ENCODE peak calls at places on chromosomes 6 and 20, in five cellular contexts. V, S, P, T and X are unnamed samples.

GRCh38 chr20:41365785-41366545 is 653 bp downstream of the EMILIN3 start:
- DNase-seq in P (no peak), T (no peak), S (no peak), V (no peak), X (no peak)

GRCh38 chr6:140283197-140283596 is 908.7 kb upstream of the CITED2 start:
- DNase-seq in T (no peak), V (no peak), S (no peak), P (no peak), X (no peak)

GRCh38 chr20:53900380-53900999 is 169.9 kb downstream of the BCAS1 start:
- DNase-seq in V (peak; percentile 88), T (no peak), S (peak; percentile 85), P (peak; percentile 70), X (no peak)

GRCh38 chr6:169189227-169189626 is 64.4 kb downstream of the THBS2 start:
- DNase-seq in T (no peak), V (no peak), P (no peak), S (no peak), X (no peak)

GRCh38 chr6:35017461-35018183 is 123.5 kb downstream of the TCP11 start:
- DNase-seq in S (peak; percentile 26), P (no peak), T (no peak), V (peak; percentile 29), X (no peak)

GRCh38 chr20:4545526-4545925 is 176.2 kb upstream of the PRND start:
- DNase-seq in T (no peak), V (peak; percentile 36), S (peak; percentile 97), P (no peak), X (no peak)

GRCh38 chr6:12132351-12133222 is 120.5 kb downstream of the HIVEP1 start:
- DNase-seq in P (no peak), S (peak; percentile 6), T (no peak), V (peak; percentile 21), X (no peak)

GRCh38 chr6:8219352-8219943 is 117.1 kb upstream of the EEF1E1 start:
- DNase-seq in P (no peak), T (peak; percentile 47), V (peak; percentile 76), S (peak; percentile 57), X (peak; percentile 6)

GRCh38 chr20:40848530-40848929 is 159.5 kb upstream of the MAFB start:
- DNase-seq in S (no peak), V (no peak), P (no peak), T (no peak), X (no peak)

GRCh38 chr6:111555041-111555440 is 50.6 kb downstream of the TRAF3IP2 start:
- DNase-seq in S (peak; percentile 99), T (no peak), V (peak; percentile 76), P (no peak), X (no peak)

GRCh38 chr6:73739097-73739496 is 43.1 kb downstream of the CD109 start:
- DNase-seq in P (peak; percentile 40), S (peak; percentile 74), T (peak; percentile 6), V (peak; percentile 87), X (peak; percentile 22)

GRCh38 chr6:91710356-91710755 is 1123.5 kb upstream of the MAP3K7 start:
- DNase-seq in S (no peak), T (no peak), P (no peak), V (no peak), X (no peak)

DNA sequence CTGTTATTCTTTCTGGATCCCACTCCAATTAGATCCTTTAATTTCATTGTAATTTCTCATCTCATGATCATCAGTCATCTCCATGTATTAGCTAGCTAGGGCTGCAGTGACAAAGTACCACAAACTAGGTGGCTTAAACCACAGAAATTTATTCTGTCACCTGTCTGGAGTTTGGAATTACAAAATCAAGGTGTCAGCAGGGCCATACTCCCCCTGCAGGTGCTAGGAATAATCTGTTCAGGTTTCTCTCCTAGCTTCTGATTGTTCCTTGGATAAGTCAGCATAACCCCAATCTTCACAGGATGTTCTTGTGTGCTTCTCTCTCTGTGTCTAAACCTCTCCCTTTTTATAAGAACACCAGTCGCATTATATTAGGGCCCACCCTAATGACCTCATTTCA is 40.4 kb downstream of the BEND6 start:
- DNase-seq in T (no peak), S (no peak), V (no peak), P (no peak), X (no peak)
- TF ChIP-seq CTCF in T (no peak), S (no peak), V (no peak), P (peak; percentile 53), X (peak; percentile 32)

GRCh38 chr6:87589693-87590416 is at the start of the genes ORC3 and RARS2:
- DNase-seq in V (peak; percentile 95), P (peak; percentile 85), S (peak; percentile 93), T (peak; percentile 97), X (peak; percentile 60)
- TF ChIP-seq CTCF in V (no peak), P (no peak), S (no peak), T (no peak), X (no peak)

GRCh38 chr6:26019261-26019845 is 56.8 kb downstream of the TRIM38 start:
- DNase-seq in S (no peak), T (no peak), P (no peak), V (no peak), X (no peak)

GRCh38 chr6:26020291-26020982 is 57.8 kb downstream of the TRIM38 start:
- DNase-seq in V (peak; percentile 96), T (peak; percentile 56), P (peak; percentile 84), S (peak; percentile 90), X (peak; percentile 74)

GRCh38 chr6:26016326-26017275 is 54.0 kb downstream of the TRIM38 start:
- DNase-seq in T (no peak), V (peak; percentile 25), P (no peak), S (no peak), X (no peak)

GRCh38 chr6:26020983-26021349 is 58.4 kb downstream of the TRIM38 start:
- DNase-seq in T (peak; percentile 61), P (peak; percentile 52), V (peak; percentile 79), S (peak; percentile 55), X (peak; percentile 23)

GRCh38 chr6:26017567-26017966 is 55.0 kb downstream of the TRIM38 start:
- DNase-seq in P (peak; percentile 56), V (peak; percentile 94), T (peak; percentile 63), S (peak; percentile 73), X (no peak)
- TF ChIP-seq CTCF in P (no peak), V (peak; percentile 63), T (no peak), S (peak; percentile 29), X (no peak)

DNA sequence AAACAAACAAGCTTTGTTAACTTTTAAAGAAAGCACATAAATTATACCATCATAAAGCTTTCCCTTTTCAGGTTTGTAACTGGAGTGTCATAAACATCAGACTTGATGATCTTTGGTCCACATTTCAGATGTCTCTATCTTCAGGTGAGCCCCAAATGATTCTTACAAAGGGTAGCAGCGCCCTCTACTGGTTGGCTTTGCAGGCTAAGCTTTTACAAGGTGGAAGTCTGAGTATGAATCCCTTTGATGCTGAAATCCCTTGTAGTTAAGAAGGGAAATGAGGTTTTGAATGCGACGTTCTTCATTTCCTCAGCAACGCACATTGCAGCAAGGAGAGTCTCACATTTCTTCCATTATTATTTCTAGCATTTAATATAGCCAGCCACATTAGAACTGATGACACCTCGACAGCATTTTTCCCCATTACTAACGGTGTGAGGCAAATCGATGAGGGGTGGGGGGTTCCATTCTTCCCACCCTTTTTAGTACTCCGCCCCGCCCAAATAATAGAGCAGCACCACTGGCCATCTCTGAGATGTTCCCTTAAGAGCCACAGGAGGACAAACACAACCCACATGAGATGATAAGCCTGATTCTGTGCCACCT is 126.3 kb upstream of the NT5E start:
- DNase-seq in T (peak; percentile 85), P (peak; percentile 46), S (peak; percentile 77), V (peak; percentile 87), X (peak; percentile 49)
- TF ChIP-seq CTCF in T (peak; percentile 83), P (peak; percentile 86), S (peak; percentile 97), V (peak; percentile 88), X (peak; percentile 67)

GRCh38 chr6:158565482-158566040 is 5.7 kb downstream of the TMEM181 start:
- DNase-seq in S (no peak), P (no peak), V (no peak), T (no peak), X (no peak)
- TF ChIP-seq CTCF in S (no peak), P (no peak), V (peak; percentile 6), T (no peak), X (no peak)

GRCh38 chr6:43885399-43886066 is 115.5 kb downstream of the VEGFA start:
- DNase-seq in T (no peak), P (no peak), S (no peak), V (no peak), X (no peak)
- TF ChIP-seq CTCF in T (no peak), P (no peak), S (no peak), V (no peak), X (no peak)

GRCh38 chr20:16404640-16405039 is 168.6 kb downstream of the KIF16B start:
- DNase-seq in S (no peak), T (no peak), P (no peak), V (no peak), X (no peak)

GRCh38 chr20:16400249-16400648 is 173.0 kb downstream of the KIF16B start:
- DNase-seq in P (no peak), T (no peak), S (no peak), V (no peak), X (no peak)

GRCh38 chr20:16407251-16408067 is 165.8 kb downstream of the KIF16B start:
- DNase-seq in V (no peak), T (no peak), P (peak; percentile 90), S (no peak), X (no peak)

GRCh38 chr20:16405254-16405653 is 168.0 kb downstream of the KIF16B start:
- DNase-seq in P (no peak), T (no peak), V (no peak), S (no peak), X (no peak)

DNA sequence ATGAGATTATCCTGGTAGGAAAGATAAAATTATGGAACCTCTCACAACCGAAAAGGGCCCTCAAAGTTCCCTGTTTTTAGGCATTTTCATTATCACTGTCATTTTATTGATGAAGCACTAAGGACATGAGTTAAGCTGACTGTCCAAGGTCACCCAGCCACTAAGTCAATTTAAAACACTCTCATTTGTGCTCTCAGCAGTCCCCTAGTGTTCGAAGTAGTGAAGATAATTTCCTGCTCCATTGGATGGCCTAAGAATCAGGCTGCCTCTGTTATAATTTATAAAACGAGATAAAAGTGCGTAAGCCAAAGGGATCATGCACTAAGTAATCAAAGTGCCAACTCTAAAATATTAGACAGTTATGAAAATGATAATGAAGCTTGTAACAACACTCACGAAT is 169.1 kb downstream of the KIF16B start:
- DNase-seq in P (no peak), S (no peak), T (no peak), V (no peak), X (no peak)
- TF ChIP-seq CTCF in P (peak; percentile 14), S (no peak), T (no peak), V (no peak), X (no peak)

GRCh38 chr6:127515234-127515793 is 3.8 kb downstream of the MTCL3 start:
- DNase-seq in V (peak; percentile 33), P (no peak), T (peak; percentile 51), S (no peak), X (no peak)
- TF ChIP-seq CTCF in V (no peak), P (no peak), T (no peak), S (no peak), X (no peak)